ENCODE peak calls at places on chromosomes 1 and 21, in four cellular contexts. One of them, this sample, is unnamed.

GRCh38 chr1:40856656-40857302 is 5.4 kb downstream of the CITED4 start:
- DNase-seq in cortex of kidney: no peak
- DNase-seq in stimulated activated CD8-positive, alpha-beta memory T cell treated with anti-CD3 and anti-CD28 coated beads, Interleukin-15, amount 100 ng/mL, for 48 hours: no peak
- DNase-seq in mucosa of gallbladder: no peak
- DNase-seq in this sample: no peak

GRCh38 chr1:167357305-167357704 is 136.6 kb downstream of the POU2F1 start:
- DNase-seq in cortex of kidney: no peak
- DNase-seq in mucosa of gallbladder: no peak
- DNase-seq in stimulated activated CD8-positive, alpha-beta memory T cell treated with anti-CD3 and anti-CD28 coated beads, Interleukin-15, amount 100 ng/mL, for 48 hours: no peak
- DNase-seq in this sample: no peak

GRCh38 chr21:34553199-34553952 is 41.4 kb upstream of the KCNE1 start:
- DNase-seq in stimulated activated CD8-positive, alpha-beta memory T cell treated with anti-CD3 and anti-CD28 coated beads, Interleukin-15, amount 100 ng/mL, for 48 hours: no peak
- DNase-seq in cortex of kidney: no peak
- DNase-seq in mucosa of gallbladder: no peak
- DNase-seq in this sample: no peak

GRCh38 chr1:54475357-54476230 is 69.4 kb upstream of the SSBP3 start:
- DNase-seq in cortex of kidney: no peak
- DNase-seq in mucosa of gallbladder: no peak
- DNase-seq in stimulated activated CD8-positive, alpha-beta memory T cell treated with anti-CD3 and anti-CD28 coated beads, Interleukin-15, amount 100 ng/mL, for 48 hours: no peak
- DNase-seq in this sample: no peak

GRCh38 chr1:17409391-17409811 is 30.1 kb downstream of the RCC2 start:
- DNase-seq in cortex of kidney: no peak
- DNase-seq in stimulated activated CD8-positive, alpha-beta memory T cell treated with anti-CD3 and anti-CD28 coated beads, Interleukin-15, amount 100 ng/mL, for 48 hours: no peak
- DNase-seq in mucosa of gallbladder: no peak
- DNase-seq in this sample: peak

GRCh38 chr21:34908424-34909055 is 140.6 kb downstream of the RUNX1 start:
- DNase-seq in cortex of kidney: no peak
- DNase-seq in mucosa of gallbladder: no peak
- DNase-seq in stimulated activated CD8-positive, alpha-beta memory T cell treated with anti-CD3 and anti-CD28 coated beads, Interleukin-15, amount 100 ng/mL, for 48 hours: no peak
- DNase-seq in this sample: no peak

GRCh38 chr1:216238844-216239243 is 184.4 kb downstream of the USH2A start:
- DNase-seq in stimulated activated CD8-positive, alpha-beta memory T cell treated with anti-CD3 and anti-CD28 coated beads, Interleukin-15, amount 100 ng/mL, for 48 hours: no peak
- DNase-seq in cortex of kidney: no peak
- DNase-seq in mucosa of gallbladder: no peak
- DNase-seq in this sample: no peak

GRCh38 chr1:29235955-29236742 is at the start of gene PTPRU:
- DNase-seq in cortex of kidney: no peak
- DNase-seq in stimulated activated CD8-positive, alpha-beta memory T cell treated with anti-CD3 and anti-CD28 coated beads, Interleukin-15, amount 100 ng/mL, for 48 hours: peak
- DNase-seq in mucosa of gallbladder: peak
- DNase-seq in this sample: peak

GRCh38 chr1:113792986-113793385 is 19.3 kb downstream of the RSBN1 start:
- DNase-seq in stimulated activated CD8-positive, alpha-beta memory T cell treated with anti-CD3 and anti-CD28 coated beads, Interleukin-15, amount 100 ng/mL, for 48 hours: no peak
- DNase-seq in cortex of kidney: no peak
- DNase-seq in mucosa of gallbladder: no peak
- DNase-seq in this sample: no peak

GRCh38 chr1:244654284-244655038 is 1.5 kb downstream of the DESI2 start:
- DNase-seq in stimulated activated CD8-positive, alpha-beta memory T cell treated with anti-CD3 and anti-CD28 coated beads, Interleukin-15, amount 100 ng/mL, for 48 hours: no peak
- DNase-seq in mucosa of gallbladder: no peak
- DNase-seq in cortex of kidney: no peak
- DNase-seq in this sample: no peak

GRCh38 chr1:68163220-68163619 is 69.1 kb downstream of the WLS start:
- DNase-seq in cortex of kidney: no peak
- DNase-seq in stimulated activated CD8-positive, alpha-beta memory T cell treated with anti-CD3 and anti-CD28 coated beads, Interleukin-15, amount 100 ng/mL, for 48 hours: no peak
- DNase-seq in mucosa of gallbladder: no peak
- DNase-seq in this sample: no peak

GRCh38 chr1:24004132-24004531 is 24.0 kb upstream of the SRSF10 start:
- DNase-seq in mucosa of gallbladder: no peak
- DNase-seq in stimulated activated CD8-positive, alpha-beta memory T cell treated with anti-CD3 and anti-CD28 coated beads, Interleukin-15, amount 100 ng/mL, for 48 hours: no peak
- DNase-seq in cortex of kidney: no peak
- DNase-seq in this sample: no peak

GRCh38 chr1:99227498-99227897 is 36.8 kb upstream of the PLPPR4 start:
- DNase-seq in mucosa of gallbladder: no peak
- DNase-seq in stimulated activated CD8-positive, alpha-beta memory T cell treated with anti-CD3 and anti-CD28 coated beads, Interleukin-15, amount 100 ng/mL, for 48 hours: no peak
- DNase-seq in cortex of kidney: no peak
- DNase-seq in this sample: no peak

GRCh38 chr1:70220517-70221240 is 501 bp upstream of the SRSF11 start:
- DNase-seq in mucosa of gallbladder: no peak
- DNase-seq in cortex of kidney: no peak
- DNase-seq in stimulated activated CD8-positive, alpha-beta memory T cell treated with anti-CD3 and anti-CD28 coated beads, Interleukin-15, amount 100 ng/mL, for 48 hours: no peak
- DNase-seq in this sample: no peak

GRCh38 chr1:71228236-71228635 is 147.4 kb upstream of the ZRANB2 start:
- DNase-seq in stimulated activated CD8-positive, alpha-beta memory T cell treated with anti-CD3 and anti-CD28 coated beads, Interleukin-15, amount 100 ng/mL, for 48 hours: no peak
- DNase-seq in mucosa of gallbladder: no peak
- DNase-seq in cortex of kidney: no peak
- DNase-seq in this sample: no peak

GRCh38 chr1:240878631-240879030 is 266.7 kb upstream of the GREM2 start:
- DNase-seq in mucosa of gallbladder: no peak
- DNase-seq in stimulated activated CD8-positive, alpha-beta memory T cell treated with anti-CD3 and anti-CD28 coated beads, Interleukin-15, amount 100 ng/mL, for 48 hours: no peak
- DNase-seq in cortex of kidney: no peak
- DNase-seq in this sample: no peak

GRCh38 chr1:199859525-199859924 is 168.0 kb upstream of the NR5A2 start:
- DNase-seq in mucosa of gallbladder: no peak
- DNase-seq in cortex of kidney: no peak
- DNase-seq in stimulated activated CD8-positive, alpha-beta memory T cell treated with anti-CD3 and anti-CD28 coated beads, Interleukin-15, amount 100 ng/mL, for 48 hours: no peak
- DNase-seq in this sample: no peak

This sample was measured in stomach.